ENCODE peak calls at places on chromosome 5, in six cellular contexts. One of them, this sample, is unnamed. For H3K9me3, the result is how much of the 10 kb centered on the place peaks cover.

GRCh38 chr5:104237574-104237973 is 675.0 kb upstream of the NUDT12 start:
- DNase-seq in upper lobe of right lung: no peak
- DNase-seq in left ventricle myocardium inferior: no peak
- DNase-seq in stomach: no peak
- DNase-seq in spleen: no peak
- DNase-seq in adrenal gland: no peak
- DNase-seq in this sample: no peak

GRCh38 chr5:134124289-134125194 is 10.1 kb downstream of the TCF7 start:
- DNase-seq in upper lobe of right lung: no peak
- DNase-seq in left ventricle myocardium inferior: no peak
- DNase-seq in stomach: no peak
- DNase-seq in spleen: no peak
- DNase-seq in adrenal gland: no peak
- DNase-seq in this sample: no peak

GRCh38 chr5:15752886-15753285 is 252.9 kb downstream of the FBXL7 start:
- DNase-seq in upper lobe of right lung: no peak
- DNase-seq in left ventricle myocardium inferior: peak
- DNase-seq in stomach: no peak
- DNase-seq in spleen: no peak
- DNase-seq in adrenal gland: peak
- DNase-seq in this sample: peak

GRCh38 chr5:82812575-82812974 is 264.6 kb downstream of the TMEM167A start:
- DNase-seq in upper lobe of right lung: no peak
- DNase-seq in left ventricle myocardium inferior: no peak
- DNase-seq in stomach: no peak
- DNase-seq in spleen: no peak
- DNase-seq in adrenal gland: no peak
- DNase-seq in this sample: no peak

GRCh38 chr5:126516133-126516532 is 78.9 kb downstream of the ALDH7A1 start:
- DNase-seq in upper lobe of right lung: no peak
- DNase-seq in left ventricle myocardium inferior: no peak
- DNase-seq in stomach: no peak
- DNase-seq in spleen: no peak
- DNase-seq in adrenal gland: no peak
- DNase-seq in this sample: peak

GRCh38 chr5:101969752-101970151 is 326.3 kb downstream of the SLCO4C1 start:
- DNase-seq in upper lobe of right lung: no peak
- DNase-seq in left ventricle myocardium inferior: no peak
- DNase-seq in stomach: no peak
- DNase-seq in spleen: no peak
- DNase-seq in adrenal gland: no peak
- DNase-seq in this sample: no peak

GRCh38 chr5:132718544-132719312 is 18.6 kb downstream of the KIF3A start:
- DNase-seq in upper lobe of right lung: no peak
- DNase-seq in left ventricle myocardium inferior: no peak
- DNase-seq in stomach: no peak
- DNase-seq in spleen: no peak
- DNase-seq in adrenal gland: no peak
- DNase-seq in this sample: no peak

GRCh38 chr5:142320427-142320732 is 4.4 kb downstream of the SPRY4 start:
- DNase-seq in upper lobe of right lung: no peak
- DNase-seq in left ventricle myocardium inferior: no peak
- DNase-seq in stomach: no peak
- DNase-seq in spleen: no peak
- DNase-seq in adrenal gland: no peak
- DNase-seq in this sample: no peak

GRCh38 chr5:37841223-37841622 is 1.4 kb upstream of the GDNF start:
- DNase-seq in upper lobe of right lung: no peak
- DNase-seq in left ventricle myocardium inferior: no peak
- DNase-seq in stomach: no peak
- DNase-seq in spleen: no peak
- DNase-seq in adrenal gland: no peak
- DNase-seq in this sample: no peak
- H3K4me3 ChIP-seq in upper lobe of right lung: no peak
- H3K4me3 ChIP-seq in left ventricle myocardium inferior: no peak
- H3K4me3 ChIP-seq in stomach: no peak
- H3K4me3 ChIP-seq in spleen: no peak
- H3K4me3 ChIP-seq in adrenal gland: no peak
- H3K4me3 ChIP-seq in this sample: peak

GRCh38 chr5:17378346-17378984 is 119.6 kb upstream of the TAF11L2 start:
- DNase-seq in upper lobe of right lung: no peak
- DNase-seq in left ventricle myocardium inferior: no peak
- DNase-seq in stomach: no peak
- DNase-seq in spleen: no peak
- DNase-seq in adrenal gland: no peak
- DNase-seq in this sample: no peak
- H3K27ac ChIP-seq in upper lobe of right lung: no peak
- H3K27ac ChIP-seq in left ventricle myocardium inferior: no peak
- H3K27ac ChIP-seq in stomach: no peak
- H3K27ac ChIP-seq in spleen: no peak
- H3K27ac ChIP-seq in adrenal gland: no peak
- H3K27ac ChIP-seq in this sample: no peak

GRCh38 chr5:93735378-93735777 is 6.0 kb downstream of the POU5F2 start:
- DNase-seq in upper lobe of right lung: no peak
- DNase-seq in left ventricle myocardium inferior: no peak
- DNase-seq in stomach: no peak
- DNase-seq in spleen: no peak
- DNase-seq in adrenal gland: no peak
- DNase-seq in this sample: no peak
- H3K9me3 ChIP-seq in upper lobe of right lung: under half
- H3K9me3 ChIP-seq in left ventricle myocardium inferior: under half
- H3K9me3 ChIP-seq in stomach: under half
- H3K9me3 ChIP-seq in spleen: under half
- H3K9me3 ChIP-seq in adrenal gland: under half
- H3K9me3 ChIP-seq in this sample: under half

DNA sequence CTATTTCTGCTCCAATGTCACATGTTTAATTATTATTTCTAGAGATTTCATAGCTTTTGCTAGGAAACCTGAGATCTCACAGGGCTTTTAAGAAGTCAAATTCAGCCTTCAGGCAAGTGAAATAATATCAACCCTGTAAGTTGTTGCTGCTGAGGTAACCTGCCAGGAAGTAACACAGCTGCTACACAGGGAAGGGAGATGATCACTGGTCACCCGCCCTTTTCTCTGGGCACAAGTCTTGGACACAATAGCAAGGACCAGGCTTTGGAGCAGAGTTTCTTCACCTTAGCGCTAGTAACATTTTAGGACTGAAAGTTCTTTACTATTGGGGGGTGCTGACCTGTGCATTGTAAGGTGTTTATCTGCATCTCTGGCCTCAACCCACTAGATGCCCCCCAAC is 50.1 kb downstream of the PTTG1 start:
- DNase-seq in upper lobe of right lung: no peak
- DNase-seq in left ventricle myocardium inferior: no peak
- DNase-seq in stomach: no peak
- DNase-seq in spleen: no peak
- DNase-seq in adrenal gland: no peak
- DNase-seq in this sample: no peak
- H3K4me3 ChIP-seq in upper lobe of right lung: no peak
- H3K4me3 ChIP-seq in left ventricle myocardium inferior: no peak
- H3K4me3 ChIP-seq in stomach: no peak
- H3K4me3 ChIP-seq in spleen: no peak
- H3K4me3 ChIP-seq in adrenal gland: no peak
- H3K4me3 ChIP-seq in this sample: no peak

DNA sequence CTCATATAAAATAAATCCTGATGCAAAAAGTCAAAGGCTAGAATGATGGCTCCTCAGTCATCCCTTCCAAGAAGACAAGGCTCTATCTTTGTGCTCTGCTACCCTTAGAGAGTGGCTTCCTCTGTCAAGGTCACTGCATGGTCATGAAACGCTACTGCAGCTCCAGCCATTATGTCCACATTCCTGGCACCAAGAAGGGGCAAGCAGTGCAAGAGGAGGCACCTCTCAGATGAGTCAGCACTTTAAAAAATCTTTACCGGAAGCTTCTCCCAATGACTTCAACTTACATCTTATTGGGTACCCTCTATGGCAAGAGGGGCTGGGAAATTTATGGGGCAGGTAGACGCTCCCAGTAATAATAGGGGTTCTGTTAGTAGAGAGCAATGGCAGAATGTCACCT is 129.5 kb upstream of the CPEB4 start:
- DNase-seq in upper lobe of right lung: no peak
- DNase-seq in left ventricle myocardium inferior: no peak
- DNase-seq in stomach: no peak
- DNase-seq in spleen: no peak
- DNase-seq in adrenal gland: no peak
- DNase-seq in this sample: no peak
- H3K27ac ChIP-seq in upper lobe of right lung: no peak
- H3K27ac ChIP-seq in left ventricle myocardium inferior: no peak
- H3K27ac ChIP-seq in stomach: no peak
- H3K27ac ChIP-seq in spleen: no peak
- H3K27ac ChIP-seq in adrenal gland: no peak
- H3K27ac ChIP-seq in this sample: no peak

DNA sequence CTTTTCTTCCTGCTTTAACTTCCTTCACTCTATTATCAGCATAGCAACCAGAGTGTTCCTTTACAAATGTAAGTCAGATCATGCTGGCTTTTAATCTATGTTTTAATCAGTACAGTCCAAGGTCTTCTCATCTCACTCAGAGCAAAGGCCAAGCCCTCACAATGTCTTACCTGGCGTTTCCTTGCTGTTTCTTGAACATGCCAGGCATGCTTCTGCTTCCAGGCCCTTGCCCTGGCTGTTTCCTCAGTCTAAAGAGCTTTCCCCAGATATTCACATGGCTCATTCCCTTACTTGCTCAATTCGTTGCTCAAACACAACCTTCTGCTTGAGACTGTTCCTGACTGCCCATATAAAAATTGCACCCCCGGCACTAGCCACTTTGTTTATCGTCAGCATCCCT is 121.7 kb upstream of the GLRA1 start:
- DNase-seq in upper lobe of right lung: no peak
- DNase-seq in left ventricle myocardium inferior: no peak
- DNase-seq in stomach: no peak
- DNase-seq in spleen: no peak
- DNase-seq in adrenal gland: no peak
- DNase-seq in this sample: no peak
- H3K9me3 ChIP-seq in upper lobe of right lung: under half
- H3K9me3 ChIP-seq in left ventricle myocardium inferior: under half
- H3K9me3 ChIP-seq in stomach: under half
- H3K9me3 ChIP-seq in spleen: half or more
- H3K9me3 ChIP-seq in adrenal gland: under half
- H3K9me3 ChIP-seq in this sample: under half

GRCh38 chr5:117333011-117333410 is 758.4 kb upstream of the SEMA6A start:
- DNase-seq in upper lobe of right lung: no peak
- DNase-seq in left ventricle myocardium inferior: no peak
- DNase-seq in stomach: no peak
- DNase-seq in spleen: no peak
- DNase-seq in adrenal gland: no peak
- DNase-seq in this sample: no peak

GRCh38 chr5:117332341-117332740 is 757.7 kb upstream of the SEMA6A start:
- DNase-seq in upper lobe of right lung: no peak
- DNase-seq in left ventricle myocardium inferior: no peak
- DNase-seq in stomach: no peak
- DNase-seq in spleen: no peak
- DNase-seq in adrenal gland: no peak
- DNase-seq in this sample: no peak

GRCh38 chr5:117336208-117336607 is 761.6 kb upstream of the SEMA6A start:
- DNase-seq in upper lobe of right lung: no peak
- DNase-seq in left ventricle myocardium inferior: no peak
- DNase-seq in stomach: no peak
- DNase-seq in spleen: no peak
- DNase-seq in adrenal gland: no peak
- DNase-seq in this sample: no peak

DNA sequence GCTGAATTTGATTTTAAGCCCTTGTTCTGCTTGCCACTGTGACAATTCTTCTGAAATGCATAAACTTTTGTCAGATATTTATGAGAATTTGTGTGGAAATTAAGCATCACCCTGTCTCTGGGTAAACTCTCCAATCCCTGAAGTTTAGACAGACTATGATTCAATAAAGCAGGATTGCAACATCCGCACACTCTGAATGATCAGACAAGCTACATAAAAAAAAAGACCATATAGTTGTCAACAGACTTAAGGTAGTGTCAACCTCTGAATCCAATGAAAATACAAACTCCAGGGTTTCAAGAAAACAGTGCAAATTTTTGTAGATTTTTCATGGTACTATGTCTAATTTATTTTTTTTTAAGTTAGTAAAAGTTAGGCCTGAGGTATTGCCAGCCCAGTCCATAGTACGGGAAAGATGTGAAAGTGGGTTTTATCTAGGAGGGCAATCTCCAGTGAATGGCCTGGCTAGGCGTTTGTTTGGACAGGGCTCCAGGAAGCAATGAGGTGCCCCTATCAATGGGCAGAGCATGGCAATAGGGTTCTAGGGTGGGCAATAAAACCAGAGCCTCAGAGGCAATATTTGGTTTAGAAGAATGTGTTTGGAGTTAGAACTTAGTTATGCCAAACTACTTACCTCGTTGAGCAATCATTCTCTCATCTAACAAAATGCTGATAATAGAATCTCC is 762.6 kb upstream of the SEMA6A start:
- DNase-seq in upper lobe of right lung: no peak
- DNase-seq in left ventricle myocardium inferior: no peak
- DNase-seq in stomach: no peak
- DNase-seq in spleen: peak
- DNase-seq in adrenal gland: no peak
- DNase-seq in this sample: no peak
- H3K4me3 ChIP-seq in upper lobe of right lung: no peak
- H3K4me3 ChIP-seq in left ventricle myocardium inferior: no peak
- H3K4me3 ChIP-seq in stomach: no peak
- H3K4me3 ChIP-seq in spleen: no peak
- H3K4me3 ChIP-seq in adrenal gland: no peak
- H3K4me3 ChIP-seq in this sample: no peak

DNA sequence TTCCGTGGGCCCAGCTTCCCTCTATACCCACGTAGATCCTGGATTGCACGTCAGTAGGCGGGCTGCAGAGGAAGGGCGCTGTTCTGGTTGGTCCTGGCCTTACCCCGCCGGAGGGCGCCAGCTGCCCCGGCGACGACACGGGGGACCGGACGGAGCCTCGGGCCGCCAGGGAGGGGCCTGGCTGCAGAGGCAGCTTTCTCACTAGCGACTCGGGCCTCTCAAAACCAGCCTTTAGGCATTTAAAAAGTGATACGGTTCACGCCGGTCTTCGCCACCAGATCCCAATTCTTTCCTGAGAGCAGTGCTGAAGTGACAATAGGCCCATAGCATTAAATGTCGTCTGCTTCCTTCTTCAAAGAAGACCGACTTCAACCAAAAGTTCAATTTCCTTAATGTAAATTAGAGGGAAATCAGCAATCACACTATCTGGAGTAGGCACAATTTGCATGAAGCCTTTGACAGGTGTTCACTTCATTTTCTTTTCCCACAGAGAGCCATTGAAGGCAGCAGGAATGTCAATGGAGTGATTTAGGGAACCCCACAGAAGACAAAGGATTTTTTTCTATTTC is 17.6 kb upstream of the UBE2D2 start:
- DNase-seq in upper lobe of right lung: peak
- DNase-seq in left ventricle myocardium inferior: peak
- DNase-seq in stomach: peak
- DNase-seq in spleen: peak
- DNase-seq in adrenal gland: peak
- DNase-seq in this sample: peak
- H3K27ac ChIP-seq in upper lobe of right lung: peak
- H3K27ac ChIP-seq in left ventricle myocardium inferior: peak
- H3K27ac ChIP-seq in stomach: no peak
- H3K27ac ChIP-seq in spleen: peak
- H3K27ac ChIP-seq in adrenal gland: no peak
- H3K27ac ChIP-seq in this sample: peak

This sample was measured in SJCRH30.